ENCODE peak calls at places on chromosomes 13 and 19, in four cellular contexts. One of them, this sample, is unnamed.

GRCh38 chr19:752652-753517 is 2.0 kb downstream of the MISP start:
- DNase-seq in K562: no peak
- DNase-seq in HCT116: peak
- DNase-seq in H1: no peak
- DNase-seq in this sample: peak

GRCh38 chr19:33804021-33804799 is 7.5 kb downstream of the KCTD15 start:
- DNase-seq in K562: no peak
- DNase-seq in HCT116: no peak
- DNase-seq in H1: no peak
- DNase-seq in this sample: peak

GRCh38 chr13:44148159-44148929 is 225.3 kb upstream of the SERP2 start:
- DNase-seq in K562: no peak
- DNase-seq in HCT116: no peak
- DNase-seq in H1: no peak
- DNase-seq in this sample: no peak

GRCh38 chr19:39053276-39054090 is 21.1 kb upstream of the FBXO27 start:
- DNase-seq in K562: no peak
- DNase-seq in HCT116: no peak
- DNase-seq in H1: no peak
- DNase-seq in this sample: no peak

GRCh38 chr13:50319603-50320296 is 304.5 kb downstream of the KCNRG start:
- DNase-seq in K562: peak
- DNase-seq in HCT116: no peak
- DNase-seq in H1: no peak
- DNase-seq in this sample: peak

GRCh38 chr19:2627319-2627829 is 75.1 kb downstream of the GNG7 start:
- DNase-seq in K562: no peak
- DNase-seq in HCT116: peak
- DNase-seq in H1: no peak
- DNase-seq in this sample: no peak

GRCh38 chr13:99179460-99179859 is 21.2 kb upstream of the UBAC2 start:
- DNase-seq in K562: no peak
- DNase-seq in HCT116: no peak
- DNase-seq in H1: no peak
- DNase-seq in this sample: no peak

GRCh38 chr13:25468330-25469178 is 96.8 kb downstream of the ATP8A2 start:
- DNase-seq in K562: peak
- DNase-seq in HCT116: no peak
- DNase-seq in H1: no peak
- DNase-seq in this sample: no peak

GRCh38 chr19:10222201-10222890 is 8.8 kb downstream of the S1PR2 start:
- DNase-seq in K562: no peak
- DNase-seq in HCT116: no peak
- DNase-seq in H1: no peak
- DNase-seq in this sample: no peak

GRCh38 chr13:109836629-109837607 is 50.5 kb upstream of the IRS2 start:
- DNase-seq in K562: no peak
- DNase-seq in HCT116: no peak
- DNase-seq in H1: no peak
- DNase-seq in this sample: no peak

GRCh38 chr19:6743071-6743470 is 3.6 kb downstream of the TRIP10 start:
- DNase-seq in K562: no peak
- DNase-seq in HCT116: no peak
- DNase-seq in H1: no peak
- DNase-seq in this sample: no peak

GRCh38 chr19:44587863-44588752 is 25.3 kb upstream of the IGSF23 start:
- DNase-seq in K562: no peak
- DNase-seq in HCT116: peak
- DNase-seq in H1: no peak
- DNase-seq in this sample: peak

GRCh38 chr13:30113531-30113930 is 193.8 kb downstream of the KATNAL1 start:
- DNase-seq in K562: no peak
- DNase-seq in HCT116: no peak
- DNase-seq in H1: no peak
- DNase-seq in this sample: no peak

GRCh38 chr13:27242642-27243185 is 8.6 kb upstream of the RPL21 start:
- DNase-seq in K562: peak
- DNase-seq in HCT116: no peak
- DNase-seq in H1: no peak
- DNase-seq in this sample: no peak

GRCh38 chr19:40600086-40600917 is 867 bp upstream of the LTBP4 start:
- DNase-seq in K562: no peak
- DNase-seq in HCT116: no peak
- DNase-seq in H1: no peak
- DNase-seq in this sample: no peak
- TF ChIP-seq JUND in K562: no peak
- TF ChIP-seq JUND in HCT116: no peak
- TF ChIP-seq JUND in H1: no peak
- TF ChIP-seq JUND in this sample: no peak

GRCh38 chr19:27775395-27775794 is 1437.6 kb downstream of the UQCRFS1 start:
- DNase-seq in K562: peak
- DNase-seq in HCT116: no peak
- DNase-seq in H1: no peak
- DNase-seq in this sample: no peak
- TF ChIP-seq JUND in K562: no peak
- TF ChIP-seq JUND in HCT116: no peak
- TF ChIP-seq JUND in H1: no peak
- TF ChIP-seq JUND in this sample: no peak

GRCh38 chr13:111006508-111007031 is 91.7 kb upstream of the ANKRD10 start:
- DNase-seq in K562: peak
- DNase-seq in HCT116: no peak
- DNase-seq in H1: no peak
- DNase-seq in this sample: no peak

GRCh38 chr13:111007209-111007608 is 92.3 kb upstream of the ANKRD10 start:
- DNase-seq in K562: no peak
- DNase-seq in HCT116: no peak
- DNase-seq in H1: no peak
- DNase-seq in this sample: no peak

GRCh38 chr13:111008351-111008750 is 93.5 kb upstream of the ANKRD10 start:
- DNase-seq in K562: no peak
- DNase-seq in HCT116: no peak
- DNase-seq in H1: no peak
- DNase-seq in this sample: no peak

GRCh38 chr13:111013196-111013595 is 98.3 kb upstream of the ANKRD10 start:
- DNase-seq in K562: no peak
- DNase-seq in HCT116: no peak
- DNase-seq in H1: no peak
- DNase-seq in this sample: no peak

GRCh38 chr13:111011899-111012298 is 97.0 kb upstream of the ANKRD10 start:
- DNase-seq in K562: no peak
- DNase-seq in HCT116: no peak
- DNase-seq in H1: no peak
- DNase-seq in this sample: no peak
- TF ChIP-seq JUND in K562: no peak
- TF ChIP-seq JUND in HCT116: no peak
- TF ChIP-seq JUND in H1: no peak
- TF ChIP-seq JUND in this sample: no peak

DNA sequence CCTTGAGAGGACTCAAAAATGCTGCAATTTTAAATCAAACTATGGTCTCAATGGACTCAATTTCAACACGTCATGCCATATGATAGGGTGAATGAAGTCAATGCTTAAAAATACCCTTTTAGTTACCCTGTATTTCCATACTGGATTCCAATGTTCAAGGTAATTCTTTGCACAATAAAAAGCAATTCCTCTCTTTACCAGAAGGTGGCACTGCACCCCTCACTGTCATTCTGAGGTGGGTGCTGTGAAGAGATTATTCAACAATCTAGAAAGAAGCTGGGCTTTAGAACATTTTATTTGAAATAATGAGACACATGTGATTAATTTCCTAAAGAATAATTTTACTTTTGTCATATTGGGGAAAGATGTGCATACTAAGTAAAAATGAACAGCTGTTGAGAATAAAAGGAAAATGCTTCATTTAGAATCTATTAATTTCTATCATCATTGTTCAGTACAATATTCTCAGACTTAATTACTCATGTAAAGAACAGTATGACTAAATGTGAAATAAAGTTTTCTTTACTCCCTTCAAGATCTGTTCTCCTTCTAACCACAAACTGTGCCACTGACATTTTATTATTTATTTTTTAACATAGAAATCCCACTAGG is 789.1 kb downstream of the GPC5 start:
- DNase-seq in K562: peak
- DNase-seq in HCT116: no peak
- DNase-seq in H1: no peak
- DNase-seq in this sample: peak
- TF ChIP-seq JUND in K562: no peak
- TF ChIP-seq JUND in HCT116: no peak
- TF ChIP-seq JUND in H1: no peak
- TF ChIP-seq JUND in this sample: no peak

GRCh38 chr19:45653634-45654033 is 14.4 kb upstream of the GIPR start:
- DNase-seq in K562: no peak
- DNase-seq in HCT116: no peak
- DNase-seq in H1: no peak
- DNase-seq in this sample: no peak
- TF ChIP-seq JUND in K562: no peak
- TF ChIP-seq JUND in HCT116: no peak
- TF ChIP-seq JUND in H1: no peak
- TF ChIP-seq JUND in this sample: no peak

DNA sequence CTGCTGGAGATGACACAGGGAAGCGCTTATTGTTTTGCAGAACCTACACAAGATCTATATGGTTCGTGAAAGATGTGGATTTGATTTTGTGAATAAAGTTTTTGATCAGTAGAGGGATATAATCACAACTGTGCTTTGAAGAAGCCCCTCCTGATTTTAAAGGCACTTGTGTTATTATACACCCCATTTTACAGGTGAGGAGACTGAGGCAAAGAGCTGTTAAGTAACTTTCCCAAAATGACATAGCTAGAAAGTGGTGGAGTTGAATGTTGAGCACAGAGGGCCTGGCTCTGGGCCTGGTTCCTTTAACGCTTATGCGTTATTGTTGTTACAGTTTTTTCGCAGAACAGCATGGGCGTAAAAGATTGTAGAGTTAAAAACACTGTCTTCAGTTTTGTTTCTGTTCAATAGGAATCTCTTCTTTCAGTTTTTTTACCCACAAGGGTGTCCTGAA is 1.4 kb downstream of the TDRD3 start:
- DNase-seq in K562: no peak
- DNase-seq in HCT116: no peak
- DNase-seq in H1: no peak
- DNase-seq in this sample: no peak
- TF ChIP-seq JUND in K562: no peak
- TF ChIP-seq JUND in HCT116: no peak
- TF ChIP-seq JUND in H1: no peak
- TF ChIP-seq JUND in this sample: no peak